ENCODE peak calls at places on chromosome 19, in four cellular contexts. K is AG09319, V is IMR-90, D is tibial nerve. Y is an unnamed sample.

GRCh38 chr19:42255766-42256750 is 1.1 kb upstream of the ERF start:
- DNase-seq in V (peak), K (no peak), D (no peak), Y (no peak)

GRCh38 chr19:23882493-23882892 is 32.2 kb upstream of the ZNF726 start:
- DNase-seq in D (no peak), K (no peak), V (no peak), Y (no peak)

GRCh38 chr19:16899566-16900075 is 10.8 kb downstream of the F2RL3 start:
- DNase-seq in K (no peak), V (no peak), D (no peak), Y (no peak)

GRCh38 chr19:18657590-18658365 is 20.9 kb downstream of the KLHL26 start:
- DNase-seq in V (peak), K (no peak), D (peak), Y (no peak)

GRCh38 chr19:47176627-47177090 is 46.0 kb downstream of the SAE1 start:
- DNase-seq in V (peak), K (peak), D (peak), Y (no peak)

GRCh38 chr19:32464279-32464678 is 58.7 kb downstream of the DPY19L3 start:
- DNase-seq in V (peak), K (no peak), D (no peak), Y (no peak)

GRCh38 chr19:24051516-24051915 is 35.5 kb upstream of the ZNF254 start:
- DNase-seq in K (no peak), D (no peak), V (no peak), Y (no peak)

GRCh38 chr19:36837525-36837901 is 674 bp downstream of the ZNF790 start:
- DNase-seq in K (no peak), D (no peak), V (no peak), Y (no peak)

GRCh38 chr19:367963-368623 is 23.5 kb upstream of the MIER2 start:
- DNase-seq in D (no peak), K (no peak), V (no peak), Y (no peak)

GRCh38 chr19:39362682-39363657 is 20.7 kb downstream of the SAMD4B start:
- DNase-seq in D (no peak), V (peak), K (no peak), Y (no peak)

GRCh38 chr19:611506-611869 is 21.8 kb downstream of the HCN2 start:
- DNase-seq in V (peak), D (no peak), K (no peak), Y (no peak)

GRCh38 chr19:6060600-6061391 is 49.5 kb downstream of the RFX2 start:
- DNase-seq in D (no peak), V (peak), K (no peak), Y (peak)

GRCh38 chr19:58500242-58500641 is 11.6 kb downstream of the SLC27A5 start:
- DNase-seq in V (no peak), K (no peak), D (no peak), Y (no peak)

GRCh38 chr19:3842948-3843347 is 25.9 kb downstream of the ZFR2 start:
- DNase-seq in K (no peak), V (no peak), D (no peak), Y (no peak)

GRCh38 chr19:12668937-12669271 is 2.3 kb downstream of the WDR83 start:
- DNase-seq in D (peak), K (peak), V (peak), Y (no peak)

GRCh38 chr19:17001603-17002183 is 24.9 kb downstream of the CPAMD8 start:
- DNase-seq in V (no peak), D (no peak), K (no peak), Y (no peak)

GRCh38 chr19:6516659-6517291 is 14.1 kb upstream of the TNFSF9 start:
- DNase-seq in D (peak), V (peak), K (peak), Y (peak)

GRCh38 chr19:18856385-18857126 is 24.8 kb downstream of the UPF1 start:
- DNase-seq in K (no peak), V (no peak), D (no peak), Y (no peak)

GRCh38 chr19:28531979-28532378 is 681.0 kb downstream of the UQCRFS1 start:
- DNase-seq in K (no peak), D (no peak), V (no peak), Y (no peak)

GRCh38 chr19:4896372-4896771 is 6.3 kb downstream of the ARRDC5 start:
- DNase-seq in V (peak), D (no peak), K (no peak), Y (no peak)